ENCODE peak calls at places on chromosome X, in six cellular contexts. O is Panc1; D is stimulated activated CD8-positive, alpha-beta memory T cell treated with anti-CD3 and anti-CD28 coated beads, Interleukin-15, amount 100 ng/mL, for 4 hours; X is left kidney; V is stimulated activated CD4-positive, alpha-beta T cell treated with anti-CD3 and anti-CD28 coated beads, Interleukin-4, amount 100 ng/mL, for 48 hours; C is NCI-H226. N is an unnamed sample.

GRCh38 chrX:96835660-96836289 is 47.9 kb upstream of the RPA4 start:
- DNase-seq in O (no peak), D (no peak), X (no peak), V (no peak), C (no peak), N (no peak)

GRCh38 chrX:85012098-85012497 is 8.4 kb downstream of the APOOL start:
- DNase-seq in O (no peak), D (no peak), X (no peak), V (no peak), C (no peak), N (no peak)

GRCh38 chrX:132413459-132413858 is 75.4 kb downstream of the MBNL3 start:
- DNase-seq in O (no peak), D (no peak), X (peak; percentile 26), V (no peak), C (no peak), N (no peak)

GRCh38 chrX:44343412-44343942 is at the start of gene EFHC2:
- DNase-seq in O (no peak), D (no peak), X (peak; percentile 70), V (peak; percentile 16), C (no peak), N (peak; percentile 0)

GRCh38 chrX:46485897-46486296 is 59.3 kb downstream of the ZNF674 start:
- DNase-seq in O (no peak), D (no peak), X (no peak), V (no peak), C (no peak), N (no peak)

GRCh38 chrX:150155396-150156048 is 207.6 kb upstream of the MAMLD1 start:
- DNase-seq in O (no peak), D (no peak), X (no peak), V (no peak), C (peak; percentile 57), N (no peak)

GRCh38 chrX:13473666-13474516 is 95.5 kb upstream of the EGFL6 start:
- DNase-seq in O (no peak), D (no peak), X (peak; percentile 41), V (no peak), C (no peak), N (no peak)

GRCh38 chrX:154021131-154021611 is 1.5 kb upstream of the IRAK1 start:
- DNase-seq in O (no peak), D (no peak), X (peak; percentile 34), V (no peak), C (no peak), N (no peak)

GRCh38 chrX:129779747-129780146 is at the start of gene SASH3:
- DNase-seq in O (no peak), D (no peak), X (no peak), V (no peak), C (no peak), N (no peak)

GRCh38 chrX:31266172-31267076 is 194.6 kb upstream of the FTHL17 start:
- DNase-seq in O (no peak), D (no peak), X (peak; percentile 63), V (no peak), C (no peak), N (no peak)

GRCh38 chrX:154526901-154527675 is 11.1 kb upstream of the FAM3A start:
- DNase-seq in O (no peak), D (no peak), X (peak; percentile 92), V (peak; percentile 54), C (peak; percentile 57), N (peak; percentile 66)

GRCh38 chrX:135516376-135516775 is 4.1 kb upstream of the INTS6L start:
- DNase-seq in O (no peak), D (no peak), X (no peak), V (no peak), C (no peak), N (no peak)

GRCh38 chrX:32155044-32155638 is 1056.2 kb downstream of the DMD start:
- DNase-seq in O (no peak), D (no peak), X (peak; percentile 14), V (no peak), C (no peak), N (peak; percentile 44)

GRCh38 chrX:86887341-86887740 is 630.3 kb upstream of the KLHL4 start:
- DNase-seq in O (no peak), D (no peak), X (peak; percentile 32), V (no peak), C (no peak), N (no peak)

GRCh38 chrX:131802836-131803626 is 220.1 kb upstream of the STK26 start:
- DNase-seq in O (no peak), D (no peak), X (no peak), V (no peak), C (no peak), N (no peak)

GRCh38 chrX:21963736-21964135 is 23.2 kb downstream of the SMS start:
- DNase-seq in O (no peak), D (no peak), X (no peak), V (no peak), C (no peak), N (no peak)

GRCh38 chrX:38216642-38217041 is 4.0 kb downstream of the SRPX start:
- DNase-seq in O (no peak), D (no peak), X (no peak), V (no peak), C (no peak), N (no peak)

GRCh38 chrX:36534900-36535299 is 473.3 kb upstream of the FAM47C start:
- DNase-seq in O (no peak), D (no peak), X (no peak), V (no peak), C (no peak), N (no peak)

GRCh38 chrX:22041931-22042530 is 9.9 kb downstream of the PHEX start:
- DNase-seq in O (no peak), D (no peak), X (peak; percentile 76), V (no peak), C (no peak), N (no peak)

GRCh38 chrX:45769919-45770582 is 569.4 kb upstream of the DIPK2B start:
- DNase-seq in O (no peak), D (peak; percentile 18), X (peak; percentile 92), V (peak; percentile 38), C (peak; percentile 77), N (no peak)

GRCh38 chrX:148572332-148572731 is 71.9 kb downstream of the AFF2 start:
- DNase-seq in O (no peak), D (no peak), X (no peak), V (no peak), C (no peak), N (no peak)

GRCh38 chrX:135434258-135435138 is 12.8 kb downstream of the SMIM10L2A start:
- DNase-seq in O (no peak), D (no peak), X (no peak), V (no peak), C (no peak), N (no peak)

GRCh38 chrX:133983243-133983973 is 2.0 kb downstream of the GPC3 start:
- DNase-seq in O (no peak), D (no peak), X (peak; percentile 18), V (no peak), C (no peak), N (no peak)

GRCh38 chrX:109826954-109827708 is 94.1 kb upstream of the ACSL4 start:
- DNase-seq in O (no peak), D (no peak), X (peak; percentile 31), V (no peak), C (peak; percentile 88), N (no peak)

GRCh38 chrX:38754102-38754790 is 47.0 kb upstream of the MID1IP1 start:
- DNase-seq in O (peak; percentile 35), D (no peak), X (peak; percentile 65), V (peak; percentile 4), C (no peak), N (peak; percentile 24)

GRCh38 chrX:255923-256331 is 25.3 kb upstream of the PLCXD1 start:
- DNase-seq in O (no peak), D (no peak), X (no peak), V (no peak), C (no peak), N (no peak)

GRCh38 chrX:154321624-154322023 is 26.0 kb downstream of the TKTL1 start:
- DNase-seq in O (no peak), D (no peak), X (peak; percentile 43), V (no peak), C (no peak), N (no peak)

GRCh38 chrX:7215842-7216241 is 67.9 kb upstream of the PUDP start:
- DNase-seq in O (no peak), D (no peak), X (no peak), V (no peak), C (peak; percentile 21), N (no peak)

GRCh38 chrX:120236676-120237460 is 13.7 kb upstream of the ZBTB33 start:
- DNase-seq in O (no peak), D (no peak), X (no peak), V (no peak), C (no peak), N (no peak)

GRCh38 chrX:99777912-99778311 is 632.2 kb downstream of the PCDH19 start:
- DNase-seq in O (no peak), D (no peak), X (no peak), V (no peak), C (no peak), N (no peak)

GRCh38 chrX:103554687-103555417 is 30.5 kb upstream of the TCEAL4 start:
- DNase-seq in O (no peak), D (peak; percentile 4), X (peak; percentile 95), V (peak; percentile 58), C (no peak), N (peak; percentile 64)

GRCh38 chrX:129006491-129006890 is 516.8 kb downstream of the SMARCA1 start:
- DNase-seq in O (no peak), D (no peak), X (no peak), V (no peak), C (no peak), N (no peak)

GRCh38 chrX:97320305-97320704 is 436.6 kb downstream of the RPA4 start:
- DNase-seq in O (no peak), D (no peak), X (no peak), V (no peak), C (no peak), N (no peak)

GRCh38 chrX:38008658-38009057 is 2.3 kb downstream of the SYTL5 start:
- DNase-seq in O (no peak), D (no peak), X (no peak), V (no peak), C (no peak), N (no peak)

GRCh38 chrX:154918060-154918483 is 31.9 kb downstream of the F8A1 start:
- DNase-seq in O (peak; percentile 61), D (no peak), X (peak; percentile 90), V (peak; percentile 1), C (peak; percentile 37), N (peak; percentile 45)

GRCh38 chrX:43218198-43218597 is 437.9 kb upstream of the MAOA start:
- DNase-seq in O (no peak), D (no peak), X (no peak), V (no peak), C (peak; percentile 19), N (no peak)

GRCh38 chrX:38664285-38664684 is 102.9 kb downstream of the TSPAN7 start:
- DNase-seq in O (no peak), D (no peak), X (peak; percentile 72), V (no peak), C (no peak), N (peak; percentile 33)

GRCh38 chrX:74492720-74493201 is 71.5 kb downstream of the SLC16A2 start:
- DNase-seq in O (no peak), D (no peak), X (peak; percentile 49), V (peak; percentile 14), C (no peak), N (no peak)